ENCODE peak calls at places on chromosomes 6 and 20, in four cellular contexts. One of them, this sample, is unnamed.

GRCh38 chr6:94478178-94479140 is 1059.1 kb upstream of the EPHA7 start:
- DNase-seq in SK-N-SH: no peak
- DNase-seq in K562: no peak
- DNase-seq in WTC11: no peak
- DNase-seq in this sample: no peak

GRCh38 chr20:23399568-23400241 is 21.6 kb downstream of the NAPB start:
- DNase-seq in SK-N-SH: no peak
- DNase-seq in K562: peak; percentile 24
- DNase-seq in WTC11: no peak
- DNase-seq in this sample: no peak

GRCh38 chr6:30614044-30614842 is 2.8 kb downstream of the PPP1R10 start:
- DNase-seq in SK-N-SH: no peak
- DNase-seq in WTC11: no peak
- DNase-seq in K562: no peak
- DNase-seq in this sample: no peak

GRCh38 chr6:31204751-31205145 is 34.3 kb upstream of the POU5F1 start:
- DNase-seq in SK-N-SH: no peak
- DNase-seq in K562: no peak
- DNase-seq in WTC11: no peak
- DNase-seq in this sample: no peak

GRCh38 chr20:36988494-36988966 is 37.0 kb upstream of the SAMHD1 start:
- DNase-seq in SK-N-SH: no peak
- DNase-seq in WTC11: no peak
- DNase-seq in K562: no peak
- DNase-seq in this sample: no peak

GRCh38 chr20:6838181-6838826 is 70.8 kb downstream of the BMP2 start:
- DNase-seq in SK-N-SH: no peak
- DNase-seq in WTC11: no peak
- DNase-seq in K562: no peak
- DNase-seq in this sample: no peak

GRCh38 chr6:84150680-84151079 is 76.8 kb downstream of the CEP162 start:
- DNase-seq in SK-N-SH: no peak
- DNase-seq in K562: no peak
- DNase-seq in WTC11: no peak
- DNase-seq in this sample: no peak

GRCh38 chr20:34896086-34896551 is 19.7 kb downstream of the ACSS2 start:
- DNase-seq in WTC11: no peak
- DNase-seq in SK-N-SH: no peak
- DNase-seq in K562: no peak
- DNase-seq in this sample: no peak

GRCh38 chr20:6663751-6664388 is 103.6 kb upstream of the BMP2 start:
- DNase-seq in K562: no peak
- DNase-seq in WTC11: no peak
- DNase-seq in SK-N-SH: no peak
- DNase-seq in this sample: no peak

GRCh38 chr6:132459605-132459952 is 53.3 kb downstream of the STX7 start:
- DNase-seq in WTC11: no peak
- DNase-seq in SK-N-SH: no peak
- DNase-seq in K562: no peak
- DNase-seq in this sample: no peak

GRCh38 chr6:15096894-15097837 is 148.7 kb upstream of the JARID2 start:
- DNase-seq in SK-N-SH: no peak
- DNase-seq in WTC11: no peak
- DNase-seq in K562: peak; percentile 84
- DNase-seq in this sample: no peak

GRCh38 chr6:132017921-132018320 is 66.7 kb upstream of the CCN2 start:
- DNase-seq in K562: no peak
- DNase-seq in WTC11: no peak
- DNase-seq in SK-N-SH: no peak
- DNase-seq in this sample: no peak

GRCh38 chr6:164749126-164749758 is 560.2 kb downstream of the C6orf118 start:
- DNase-seq in K562: no peak
- DNase-seq in WTC11: no peak
- DNase-seq in SK-N-SH: peak; percentile 61
- DNase-seq in this sample: no peak

GRCh38 chr6:5712349-5713215 is 294.1 kb downstream of the NRN1 start:
- DNase-seq in K562: no peak
- DNase-seq in WTC11: no peak
- DNase-seq in SK-N-SH: no peak
- DNase-seq in this sample: no peak

GRCh38 chr6:37283786-37284185 is 25.8 kb upstream of the TMEM217 start:
- DNase-seq in SK-N-SH: no peak
- DNase-seq in WTC11: no peak
- DNase-seq in K562: no peak
- DNase-seq in this sample: no peak

GRCh38 chr6:21997414-21998037 is 299.3 kb downstream of the PRL start:
- DNase-seq in K562: peak; percentile 31
- DNase-seq in SK-N-SH: peak; percentile 39
- DNase-seq in WTC11: no peak
- DNase-seq in this sample: no peak

GRCh38 chr6:44058617-44059358 is 68.5 kb downstream of the MRPL14 start:
- DNase-seq in SK-N-SH: peak; percentile 81
- DNase-seq in K562: peak; percentile 97
- DNase-seq in WTC11: no peak
- DNase-seq in this sample: no peak
- TF ChIP-seq TEAD4 in SK-N-SH: peak; percentile 86
- TF ChIP-seq TEAD4 in K562: no peak
- TF ChIP-seq TEAD4 in WTC11: no peak
- TF ChIP-seq TEAD4 in this sample: no peak

DNA sequence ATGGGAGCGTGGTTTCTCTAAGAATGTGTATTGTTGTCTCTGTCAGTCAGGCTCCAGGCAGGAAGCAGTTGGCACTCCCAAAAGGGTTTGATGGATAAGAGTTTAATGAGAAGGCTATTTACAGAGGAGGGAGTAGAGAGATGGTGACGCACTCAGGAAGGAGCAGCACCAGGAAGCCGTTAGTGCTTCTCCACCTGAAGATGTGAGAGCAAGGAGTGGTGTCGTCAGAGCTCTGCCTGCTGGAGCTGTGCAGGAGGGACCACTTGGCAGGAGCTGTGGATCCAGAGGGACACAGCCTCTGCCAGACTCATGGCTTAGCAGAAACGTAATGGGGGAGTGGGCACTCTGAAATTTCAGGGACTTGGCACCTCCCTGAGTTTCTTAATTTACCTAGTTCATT is 16.8 kb downstream of the DAAM2 start:
- DNase-seq in SK-N-SH: no peak
- DNase-seq in K562: no peak
- DNase-seq in WTC11: no peak
- DNase-seq in this sample: no peak
- TF ChIP-seq MAX in SK-N-SH: no peak
- TF ChIP-seq MAX in K562: no peak
- TF ChIP-seq MAX in WTC11: no peak
- TF ChIP-seq MAX in this sample: no peak

GRCh38 chr6:167699141-167700036 is 127.3 kb upstream of the AFDN start:
- DNase-seq in WTC11: no peak
- DNase-seq in K562: no peak
- DNase-seq in SK-N-SH: no peak
- DNase-seq in this sample: no peak
- TF ChIP-seq TEAD4 in WTC11: no peak
- TF ChIP-seq TEAD4 in K562: no peak
- TF ChIP-seq TEAD4 in SK-N-SH: no peak
- TF ChIP-seq TEAD4 in this sample: no peak

DNA sequence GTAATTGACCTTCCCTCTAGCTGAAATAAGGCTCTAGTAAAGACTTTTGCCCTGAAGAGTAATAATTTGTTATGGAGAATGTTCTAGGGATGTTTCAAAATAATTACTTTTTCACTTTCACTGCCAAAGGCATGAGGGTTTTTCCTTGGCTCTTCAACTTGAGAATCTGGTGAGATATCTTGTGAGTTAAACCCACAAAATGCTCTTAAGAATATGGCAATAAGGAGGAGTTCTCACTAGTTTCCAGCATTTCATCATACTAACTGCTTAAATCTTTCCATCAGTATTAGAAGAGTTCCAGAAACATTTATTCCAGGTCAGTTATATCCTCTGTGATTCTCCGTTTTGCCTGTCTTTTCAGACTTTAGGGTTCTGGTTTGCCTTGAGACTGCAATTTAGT is 785.6 kb upstream of the GJE1 start:
- DNase-seq in WTC11: no peak
- DNase-seq in SK-N-SH: no peak
- DNase-seq in K562: no peak
- DNase-seq in this sample: no peak
- TF ChIP-seq MAX in WTC11: no peak
- TF ChIP-seq MAX in SK-N-SH: no peak
- TF ChIP-seq MAX in K562: no peak
- TF ChIP-seq MAX in this sample: no peak

GRCh38 chr20:51411867-51412266 is 130.7 kb downstream of the NFATC2 start:
- DNase-seq in SK-N-SH: peak; percentile 56
- DNase-seq in WTC11: no peak
- DNase-seq in K562: no peak
- DNase-seq in this sample: no peak
- TF ChIP-seq TEAD4 in SK-N-SH: no peak
- TF ChIP-seq TEAD4 in WTC11: no peak
- TF ChIP-seq TEAD4 in K562: no peak
- TF ChIP-seq TEAD4 in this sample: no peak

This sample was measured in H1.